ENCODE peak calls at places on chromosomes 2 and 18, in seven cellular contexts. Q, S, T, G, E, M and W are unnamed samples.
A peak's percentile ranks its signal among the peaks of the same experiment; 100 is the strongest.

GRCh38 chr2:58709687-58710354 is 468.7 kb upstream of the FANCL start:
- DNase-seq in Q (no peak), S (no peak), T (no peak), G (no peak), E (no peak), M (no peak), W (no peak)

GRCh38 chr2:139386401-139386800 is 606.2 kb upstream of the NXPH2 start:
- DNase-seq in Q (no peak), S (no peak), T (no peak), G (no peak), E (no peak), M (no peak), W (no peak)

GRCh38 chr2:84646514-84646913 is 130.2 kb downstream of the DNAH6 start:
- DNase-seq in Q (no peak), S (no peak), T (no peak), G (no peak), E (no peak), M (no peak), W (no peak)

GRCh38 chr2:453132-453531 is 165.2 kb upstream of the ALKAL2 start:
- DNase-seq in Q (no peak), S (no peak), T (no peak), G (no peak), E (no peak), M (no peak), W (no peak)

GRCh38 chr2:230758566-230759480 is 46.2 kb downstream of the CAB39 start:
- DNase-seq in Q (no peak), S (no peak), T (peak; percentile 89), G (no peak), E (no peak), M (no peak), W (peak; percentile 82)

GRCh38 chr18:62425465-62426190 is 97.2 kb upstream of the ZCCHC2 start:
- DNase-seq in Q (peak; percentile 87), S (peak; percentile 90), T (peak; percentile 99), G (peak; percentile 95), E (peak; percentile 93), M (peak; percentile 75), W (peak; percentile 92)

GRCh38 chr2:18047896-18048657 is 169.6 kb downstream of the KCNS3 start:
- DNase-seq in Q (no peak), S (peak; percentile 10), T (peak; percentile 65), G (peak; percentile 31), E (no peak), M (no peak), W (no peak)

GRCh38 chr18:73597832-73598615 is 549.6 kb downstream of the FBXO15 start:
- DNase-seq in Q (no peak), S (no peak), T (no peak), G (no peak), E (no peak), M (no peak), W (no peak)

GRCh38 chr2:166418853-166419615 is 43.3 kb upstream of the SCN9A start:
- DNase-seq in Q (no peak), S (no peak), T (no peak), G (no peak), E (no peak), M (no peak), W (no peak)

GRCh38 chr2:127256381-127256780 is 36.3 kb upstream of the CYP27C1 start:
- DNase-seq in Q (no peak), S (no peak), T (no peak), G (no peak), E (no peak), M (no peak), W (no peak)

GRCh38 chr2:232088771-232089170 is 127.3 kb downstream of the DIS3L2 start:
- DNase-seq in Q (no peak), S (no peak), T (no peak), G (no peak), E (peak; percentile 21), M (no peak), W (no peak)

GRCh38 chr2:76314621-76315020 is 603.9 kb upstream of the GCFC2 start:
- DNase-seq in Q (no peak), S (no peak), T (no peak), G (no peak), E (no peak), M (no peak), W (no peak)

DNA sequence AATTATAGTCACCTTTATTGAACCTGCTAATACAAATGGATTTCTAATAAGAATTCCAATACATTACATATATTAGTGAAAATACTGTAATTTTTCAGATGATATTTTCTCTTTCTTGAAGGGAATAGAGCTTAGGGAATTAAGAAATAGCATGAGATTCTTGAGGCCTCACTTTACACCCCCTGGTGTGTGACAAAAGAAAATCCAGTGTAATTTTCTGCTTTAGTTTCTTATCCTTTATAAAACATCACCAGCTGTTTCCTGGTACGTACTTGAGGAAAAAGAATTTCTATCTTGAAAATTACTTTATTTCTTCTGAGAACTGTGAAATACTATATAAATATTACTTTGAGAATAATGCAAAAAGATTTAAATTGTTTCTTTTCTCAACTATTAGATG is 71.6 kb downstream of the CLIP4 start:
- DNase-seq in Q (no peak), S (no peak), T (no peak), G (no peak), E (no peak), M (no peak), W (no peak)
- TF ChIP-seq CTCF in Q (no peak), S (no peak), T (no peak), G (no peak), E (no peak), M (no peak), W (no peak)

GRCh38 chr2:70888925-70889715 is 46.6 kb upstream of the ATP6V1B1 start:
- DNase-seq in Q (no peak), S (no peak), T (no peak), G (no peak), E (no peak), M (no peak), W (no peak)

GRCh38 chr2:70889716-70890037 is 46.0 kb upstream of the ATP6V1B1 start:
- DNase-seq in Q (no peak), S (no peak), T (no peak), G (no peak), E (no peak), M (no peak), W (no peak)

GRCh38 chr2:70887208-70887549 is 48.5 kb upstream of the ATP6V1B1 start:
- DNase-seq in Q (no peak), S (no peak), T (no peak), G (no peak), E (no peak), M (no peak), W (no peak)

GRCh38 chr2:70887550-70888229 is 48.0 kb upstream of the ATP6V1B1 start:
- DNase-seq in Q (no peak), S (peak; percentile 36), T (no peak), G (no peak), E (no peak), M (no peak), W (no peak)

DNA sequence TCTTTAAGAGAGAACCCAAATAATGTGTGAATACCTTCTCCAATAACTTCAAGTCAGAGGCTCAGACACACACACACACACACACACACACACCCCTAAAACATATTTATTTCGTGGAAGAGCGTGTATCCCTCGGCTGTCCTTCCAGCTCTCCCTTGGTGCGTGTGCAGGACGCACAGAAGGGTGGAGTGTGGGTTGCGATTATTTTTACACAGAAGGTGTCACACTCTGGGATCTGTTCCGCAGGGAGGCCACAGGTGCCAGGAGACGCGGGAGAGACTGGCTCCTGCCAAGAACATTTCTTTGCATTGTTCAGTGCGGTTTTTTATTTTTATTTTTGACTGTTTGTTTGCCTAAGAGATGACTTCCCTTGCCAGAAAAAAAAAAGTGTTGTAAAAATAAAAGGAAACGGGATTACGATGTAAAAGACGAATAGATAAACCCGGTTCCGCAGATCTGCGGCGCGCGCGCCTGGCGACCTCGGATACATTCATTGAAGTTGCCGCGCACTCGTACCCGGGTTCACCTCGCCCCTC is 47.2 kb upstream of the ATP6V1B1 start:
- DNase-seq in Q (no peak), S (no peak), T (no peak), G (no peak), E (no peak), M (no peak), W (no peak)
- H3K4me3 ChIP-seq in Q (no peak overlapping the region), S (no peak overlapping the region), T (no peak overlapping the region), G (no peak overlapping the region), E (no peak overlapping the region), M (no peak overlapping the region), W (no peak overlapping the region)

GRCh38 chr18:32893915-32894314 is 121.1 kb upstream of the KLHL14 start:
- DNase-seq in Q (no peak), S (peak; percentile 28), T (no peak), G (no peak), E (no peak), M (no peak), W (no peak)
- TF ChIP-seq CTCF in Q (no peak), S (no peak), T (peak; percentile 46), G (peak; percentile 3), E (no peak), M (no peak), W (peak; percentile 38)

GRCh38 chr18:5488844-5489243 is 55.0 kb downstream of the EPB41L3 start:
- DNase-seq in Q (no peak), S (no peak), T (peak; percentile 6), G (no peak), E (no peak), M (no peak), W (no peak)
- H3K4me3 ChIP-seq in Q (no peak overlapping the region), S (no peak overlapping the region), T (no peak overlapping the region), G (no peak overlapping the region), E (no peak overlapping the region), M (no peak overlapping the region), W (no peak overlapping the region)

GRCh38 chr18:13436596-13436995 is 218.0 kb downstream of the LDLRAD4 start:
- DNase-seq in Q (no peak), S (no peak), T (peak; percentile 4), G (no peak), E (no peak), M (no peak), W (no peak)

GRCh38 chr18:13433685-13434084 is 215.1 kb downstream of the LDLRAD4 start:
- DNase-seq in Q (no peak), S (no peak), T (peak; percentile 4), G (no peak), E (no peak), M (no peak), W (no peak)

GRCh38 chr18:13435596-13436333 is 217.2 kb downstream of the LDLRAD4 start:
- DNase-seq in Q (no peak), S (peak; percentile 42), T (peak; percentile 74), G (no peak), E (peak; percentile 40), M (no peak), W (no peak)

GRCh38 chr18:13433088-13433487 is 214.5 kb downstream of the LDLRAD4 start:
- DNase-seq in Q (no peak), S (no peak), T (no peak), G (no peak), E (no peak), M (no peak), W (no peak)

GRCh38 chr18:13434854-13435253 is 216.3 kb downstream of the LDLRAD4 start:
- DNase-seq in Q (peak; percentile 95), S (no peak), T (no peak), G (no peak), E (no peak), M (no peak), W (no peak)
- TF ChIP-seq CTCF in Q (no peak), S (no peak), T (no peak), G (no peak), E (no peak), M (no peak), W (no peak)

GRCh38 chr2:172677363-172677762 is 58.3 kb upstream of the RAPGEF4 start:
- DNase-seq in Q (no peak), S (no peak), T (no peak), G (no peak), E (no peak), M (no peak), W (no peak)
- H3K4me3 ChIP-seq in Q (no peak overlapping the region), S (no peak overlapping the region), T (no peak overlapping the region), G (no peak overlapping the region), E (no peak overlapping the region), M (no peak overlapping the region), W (no peak overlapping the region)